ENCODE peak calls at places on chromosomes 4 and X, in four cellular contexts. One of them, this sample, is unnamed.

GRCh38 chrX:66633541-66633940 is 5.3 kb downstream of the EDA2R start:
- DNase-seq in choroid plexus epithelial cell: peak; percentile 69
- DNase-seq in cardiac fibroblast: peak; percentile 83
- DNase-seq in bronchial epithelial cell: peak; percentile 78
- DNase-seq in this sample: no peak

GRCh38 chrX:53795583-53795982 is 109.1 kb upstream of the HUWE1 start:
- DNase-seq in choroid plexus epithelial cell: peak; percentile 41
- DNase-seq in bronchial epithelial cell: no peak
- DNase-seq in cardiac fibroblast: peak; percentile 2
- DNase-seq in this sample: no peak

GRCh38 chr4:7435411-7436095 is 823 bp upstream of the PSAPL1 start:
- DNase-seq in bronchial epithelial cell: no peak
- DNase-seq in cardiac fibroblast: no peak
- DNase-seq in choroid plexus epithelial cell: peak; percentile 61
- DNase-seq in this sample: no peak

GRCh38 chr4:139940600-139940999 is 213.4 kb downstream of the MAML3 start:
- DNase-seq in bronchial epithelial cell: no peak
- DNase-seq in cardiac fibroblast: no peak
- DNase-seq in choroid plexus epithelial cell: no peak
- DNase-seq in this sample: no peak

GRCh38 chrX:27987862-27988646 is 6.8 kb upstream of the DCAF8L1 start:
- DNase-seq in choroid plexus epithelial cell: no peak
- DNase-seq in cardiac fibroblast: no peak
- DNase-seq in bronchial epithelial cell: no peak
- DNase-seq in this sample: peak; percentile 30

GRCh38 chr4:55183926-55184599 is 58.7 kb upstream of the KDR start:
- DNase-seq in choroid plexus epithelial cell: peak; percentile 98
- DNase-seq in cardiac fibroblast: peak; percentile 98
- DNase-seq in bronchial epithelial cell: peak; percentile 96
- DNase-seq in this sample: no peak

GRCh38 chr4:147034372-147034771 is 88.7 kb upstream of the TTC29 start:
- DNase-seq in cardiac fibroblast: peak; percentile 42
- DNase-seq in choroid plexus epithelial cell: peak; percentile 32
- DNase-seq in bronchial epithelial cell: no peak
- DNase-seq in this sample: no peak

GRCh38 chrX:261858-262390 is 19.3 kb upstream of the PLCXD1 start:
- DNase-seq in cardiac fibroblast: no peak
- DNase-seq in bronchial epithelial cell: no peak
- DNase-seq in choroid plexus epithelial cell: no peak
- DNase-seq in this sample: no peak

GRCh38 chr4:41257901-41258300 is 1.2 kb downstream of the UCHL1 start:
- DNase-seq in choroid plexus epithelial cell: peak; percentile 13
- DNase-seq in cardiac fibroblast: no peak
- DNase-seq in bronchial epithelial cell: no peak
- DNase-seq in this sample: no peak

DNA sequence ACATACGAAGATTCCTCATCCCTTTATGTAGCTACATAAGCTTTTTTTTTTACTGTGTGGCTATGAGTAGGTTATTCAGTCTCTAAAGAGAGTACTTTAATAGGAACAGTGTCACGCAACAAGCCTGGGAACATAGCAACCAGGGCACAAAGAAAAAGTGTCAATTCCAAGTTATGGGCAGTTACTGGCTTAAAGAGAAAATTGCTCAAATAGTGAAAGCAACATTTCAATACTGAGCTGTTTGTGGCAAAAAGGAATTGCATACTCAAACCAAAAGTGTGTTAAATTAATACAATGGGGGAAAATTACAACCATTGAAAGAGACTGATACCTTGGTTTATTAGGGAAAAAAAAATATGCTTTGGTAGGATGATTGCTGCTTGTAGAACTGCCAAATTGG is 41.2 kb upstream of the ENOX2 start:
- DNase-seq in choroid plexus epithelial cell: no peak
- DNase-seq in cardiac fibroblast: no peak
- DNase-seq in bronchial epithelial cell: no peak
- DNase-seq in this sample: no peak
- TF ChIP-seq CTCF in choroid plexus epithelial cell: no peak
- TF ChIP-seq CTCF in cardiac fibroblast: no peak
- TF ChIP-seq CTCF in bronchial epithelial cell: no peak
- TF ChIP-seq CTCF in this sample: no peak

GRCh38 chr4:76108467-76109181 is 34.1 kb downstream of the ART3 start:
- DNase-seq in cardiac fibroblast: peak; percentile 62
- DNase-seq in bronchial epithelial cell: peak; percentile 75
- DNase-seq in choroid plexus epithelial cell: peak; percentile 35
- DNase-seq in this sample: no peak
- TF ChIP-seq CTCF in cardiac fibroblast: no peak
- TF ChIP-seq CTCF in bronchial epithelial cell: no peak
- TF ChIP-seq CTCF in choroid plexus epithelial cell: no peak
- TF ChIP-seq CTCF in this sample: peak; percentile 30

GRCh38 chr4:111281219-111281618 is 658.3 kb upstream of the PITX2 start:
- DNase-seq in cardiac fibroblast: peak; percentile 5
- DNase-seq in bronchial epithelial cell: peak; percentile 56
- DNase-seq in choroid plexus epithelial cell: no peak
- DNase-seq in this sample: no peak
- TF ChIP-seq CTCF in cardiac fibroblast: no peak
- TF ChIP-seq CTCF in bronchial epithelial cell: no peak
- TF ChIP-seq CTCF in choroid plexus epithelial cell: no peak
- TF ChIP-seq CTCF in this sample: no peak

GRCh38 chr4:59805176-59805575 is 1395.0 kb upstream of the ADGRL3 start:
- DNase-seq in bronchial epithelial cell: no peak
- DNase-seq in cardiac fibroblast: no peak
- DNase-seq in choroid plexus epithelial cell: no peak
- DNase-seq in this sample: no peak
- TF ChIP-seq CTCF in bronchial epithelial cell: no peak
- TF ChIP-seq CTCF in cardiac fibroblast: no peak
- TF ChIP-seq CTCF in choroid plexus epithelial cell: no peak
- TF ChIP-seq CTCF in this sample: no peak

GRCh38 chr4:70533211-70533610 is 14.8 kb downstream of the AMTN start:
- DNase-seq in bronchial epithelial cell: no peak
- DNase-seq in cardiac fibroblast: no peak
- DNase-seq in choroid plexus epithelial cell: no peak
- DNase-seq in this sample: no peak

GRCh38 chr4:70530997-70531396 is 12.6 kb downstream of the AMTN start:
- DNase-seq in bronchial epithelial cell: no peak
- DNase-seq in choroid plexus epithelial cell: no peak
- DNase-seq in cardiac fibroblast: no peak
- DNase-seq in this sample: no peak

GRCh38 chr4:70533791-70534190 is 15.4 kb downstream of the AMTN start:
- DNase-seq in choroid plexus epithelial cell: no peak
- DNase-seq in cardiac fibroblast: no peak
- DNase-seq in bronchial epithelial cell: no peak
- DNase-seq in this sample: no peak

GRCh38 chr4:70531981-70532380 is 13.6 kb downstream of the AMTN start:
- DNase-seq in choroid plexus epithelial cell: peak; percentile 5
- DNase-seq in cardiac fibroblast: no peak
- DNase-seq in bronchial epithelial cell: no peak
- DNase-seq in this sample: no peak
- TF ChIP-seq CTCF in choroid plexus epithelial cell: no peak
- TF ChIP-seq CTCF in cardiac fibroblast: peak; percentile 17
- TF ChIP-seq CTCF in bronchial epithelial cell: peak; percentile 6
- TF ChIP-seq CTCF in this sample: peak; percentile 23

GRCh38 chr4:43776371-43776770 is 672.2 kb downstream of the KCTD8 start:
- DNase-seq in cardiac fibroblast: peak; percentile 21
- DNase-seq in choroid plexus epithelial cell: peak; percentile 17
- DNase-seq in bronchial epithelial cell: peak; percentile 36
- DNase-seq in this sample: no peak
- TF ChIP-seq CTCF in cardiac fibroblast: no peak
- TF ChIP-seq CTCF in choroid plexus epithelial cell: peak; percentile 18
- TF ChIP-seq CTCF in bronchial epithelial cell: no peak
- TF ChIP-seq CTCF in this sample: peak; percentile 57

GRCh38 chrX:20252392-20253231 is 14.1 kb downstream of the RPS6KA3 start:
- DNase-seq in cardiac fibroblast: peak; percentile 68
- DNase-seq in choroid plexus epithelial cell: peak; percentile 67
- DNase-seq in bronchial epithelial cell: peak; percentile 54
- DNase-seq in this sample: peak; percentile 30

GRCh38 chrX:20254712-20255299 is 11.9 kb downstream of the RPS6KA3 start:
- DNase-seq in bronchial epithelial cell: no peak
- DNase-seq in cardiac fibroblast: peak; percentile 30
- DNase-seq in choroid plexus epithelial cell: peak; percentile 40
- DNase-seq in this sample: no peak

GRCh38 chrX:20248592-20249192 is 18.0 kb downstream of the RPS6KA3 start:
- DNase-seq in cardiac fibroblast: no peak
- DNase-seq in bronchial epithelial cell: no peak
- DNase-seq in choroid plexus epithelial cell: no peak
- DNase-seq in this sample: no peak

GRCh38 chrX:20253232-20253543 is 13.5 kb downstream of the RPS6KA3 start:
- DNase-seq in bronchial epithelial cell: no peak
- DNase-seq in choroid plexus epithelial cell: no peak
- DNase-seq in cardiac fibroblast: no peak
- DNase-seq in this sample: no peak
- TF ChIP-seq CTCF in bronchial epithelial cell: no peak
- TF ChIP-seq CTCF in choroid plexus epithelial cell: no peak
- TF ChIP-seq CTCF in cardiac fibroblast: no peak
- TF ChIP-seq CTCF in this sample: no peak

GRCh38 chrX:12460929-12461328 is 322.7 kb downstream of the FRMPD4 start:
- DNase-seq in bronchial epithelial cell: no peak
- DNase-seq in choroid plexus epithelial cell: no peak
- DNase-seq in cardiac fibroblast: no peak
- DNase-seq in this sample: no peak

GRCh38 chrX:12463873-12464272 is 325.6 kb downstream of the FRMPD4 start:
- DNase-seq in choroid plexus epithelial cell: no peak
- DNase-seq in cardiac fibroblast: no peak
- DNase-seq in bronchial epithelial cell: no peak
- DNase-seq in this sample: no peak

GRCh38 chrX:12463052-12463451 is 324.8 kb downstream of the FRMPD4 start:
- DNase-seq in cardiac fibroblast: no peak
- DNase-seq in choroid plexus epithelial cell: no peak
- DNase-seq in bronchial epithelial cell: no peak
- DNase-seq in this sample: no peak
- TF ChIP-seq CTCF in cardiac fibroblast: no peak
- TF ChIP-seq CTCF in choroid plexus epithelial cell: no peak
- TF ChIP-seq CTCF in bronchial epithelial cell: no peak
- TF ChIP-seq CTCF in this sample: no peak

GRCh38 chr4:164997324-164997723 is 19.9 kb upstream of the TRIM61 start:
- DNase-seq in choroid plexus epithelial cell: peak; percentile 30
- DNase-seq in bronchial epithelial cell: no peak
- DNase-seq in cardiac fibroblast: peak; percentile 5
- DNase-seq in this sample: no peak
- TF ChIP-seq CTCF in choroid plexus epithelial cell: peak; percentile 48
- TF ChIP-seq CTCF in bronchial epithelial cell: no peak
- TF ChIP-seq CTCF in cardiac fibroblast: no peak
- TF ChIP-seq CTCF in this sample: no peak